ENCODE peak calls at places on chromosomes 11 and 22, in eight cellular contexts. H is aorta; K is mesenchymal stem cell; M is thoracic aorta; T is CD4-positive, alpha-beta T cell; R is gastrocnemius medialis; W is astrocyte; U is Panc1. S is an unnamed sample.

GRCh38 chr11:130448416-130449068 is at the start of gene ADAMTS15:
- DNase-seq in T (no peak), R (peak; percentile 70), U (no peak), K (peak; percentile 82), H (peak; percentile 94), W (peak; percentile 87), M (no peak), S (peak; percentile 85)

GRCh38 chr11:10310301-10310841 is 5.5 kb downstream of the ADM start:
- DNase-seq in H (no peak), W (no peak), T (no peak), R (no peak), U (no peak), M (no peak), K (peak; percentile 68), S (no peak)

GRCh38 chr22:23122992-23123803 is 18.6 kb downstream of the RSPH14 start:
- DNase-seq in M (no peak), W (no peak), T (no peak), H (no peak), U (no peak), R (no peak), K (no peak), S (no peak)

GRCh38 chr11:118892515-118892914 is 8.8 kb downstream of the CXCR5 start:
- DNase-seq in M (no peak), W (no peak), R (no peak), T (peak; percentile 70), U (no peak), K (no peak), H (no peak), S (no peak)

GRCh38 chr11:118084247-118084646 is 2.5 kb downstream of the SMIM35 start:
- DNase-seq in U (no peak), K (peak; percentile 9), W (no peak), T (no peak), H (no peak), M (no peak), R (peak; percentile 50), S (peak; percentile 43)

GRCh38 chr22:20567993-20568417 is 60.6 kb downstream of the MED15 start:
- DNase-seq in M (no peak), K (peak; percentile 71), U (no peak), H (no peak), T (no peak), R (no peak), W (peak; percentile 18), S (no peak)

GRCh38 chr11:46275964-46276641 is 1.4 kb upstream of the CREB3L1 start:
- DNase-seq in T (no peak), M (no peak), W (no peak), U (no peak), K (no peak), R (no peak), H (no peak), S (no peak)

GRCh38 chr11:134236834-134237556 is 12.5 kb downstream of the VPS26B start:
- DNase-seq in H (no peak), T (no peak), R (no peak), U (no peak), K (no peak), M (no peak), W (no peak), S (no peak)

GRCh38 chr11:26621147-26621546 is 49.1 kb upstream of the MUC15 start:
- DNase-seq in R (no peak), M (no peak), K (peak; percentile 73), W (peak; percentile 84), U (no peak), T (no peak), H (no peak), S (no peak)

GRCh38 chr11:36037031-36037430 is 93.2 kb downstream of the LDLRAD3 start:
- DNase-seq in W (peak; percentile 49), T (no peak), K (no peak), U (no peak), H (no peak), M (no peak), R (peak; percentile 23), S (peak; percentile 28)

GRCh38 chr11:121351089-121351488 is 58.5 kb downstream of the SC5D start:
- DNase-seq in M (no peak), K (no peak), H (no peak), R (no peak), W (no peak), T (no peak), U (no peak), S (no peak)

GRCh38 chr11:111353776-111354600 is 25.1 kb downstream of the POU2AF1 start:
- DNase-seq in H (no peak), T (no peak), U (no peak), K (no peak), R (no peak), W (no peak), M (no peak), S (no peak)

GRCh38 chr11:96102664-96103068 is 178.8 kb upstream of the MTMR2 start:
- DNase-seq in M (no peak), U (no peak), R (no peak), K (peak; percentile 57), T (no peak), W (peak; percentile 69), H (no peak), S (no peak)

GRCh38 chr11:76339217-76339616 is 41.7 kb downstream of the THAP12 start:
- DNase-seq in M (peak; percentile 13), H (no peak), U (no peak), W (no peak), R (peak; percentile 83), T (no peak), K (peak; percentile 78), S (peak; percentile 46)

GRCh38 chr11:134515081-134515960 is 103.3 kb upstream of the B3GAT1 start:
- DNase-seq in M (no peak), T (peak; percentile 27), W (no peak), R (no peak), K (no peak), H (peak; percentile 47), U (no peak), S (no peak)

GRCh38 chr22:30969532-30970355 is 679 bp downstream of the TUG1 start:
- DNase-seq in R (peak; percentile 27), M (no peak), K (peak; percentile 61), H (no peak), T (peak; percentile 50), W (peak; percentile 31), U (no peak), S (peak; percentile 29)

GRCh38 chr22:49632199-49633009 is 195.3 kb downstream of the BRD1 start:
- DNase-seq in T (no peak), U (no peak), H (no peak), M (no peak), K (peak; percentile 38), W (peak; percentile 18), R (no peak), S (peak; percentile 62)

GRCh38 chr11:32478277-32478731 is 43.0 kb upstream of the WT1 start:
- DNase-seq in T (no peak), U (no peak), W (no peak), M (no peak), R (no peak), H (no peak), K (no peak), S (no peak)

GRCh38 chr11:125807909-125808308 is 20.0 kb downstream of the PATE3 start:
- DNase-seq in U (no peak), M (no peak), T (no peak), K (no peak), W (peak; percentile 54), H (no peak), R (no peak), S (no peak)

DNA sequence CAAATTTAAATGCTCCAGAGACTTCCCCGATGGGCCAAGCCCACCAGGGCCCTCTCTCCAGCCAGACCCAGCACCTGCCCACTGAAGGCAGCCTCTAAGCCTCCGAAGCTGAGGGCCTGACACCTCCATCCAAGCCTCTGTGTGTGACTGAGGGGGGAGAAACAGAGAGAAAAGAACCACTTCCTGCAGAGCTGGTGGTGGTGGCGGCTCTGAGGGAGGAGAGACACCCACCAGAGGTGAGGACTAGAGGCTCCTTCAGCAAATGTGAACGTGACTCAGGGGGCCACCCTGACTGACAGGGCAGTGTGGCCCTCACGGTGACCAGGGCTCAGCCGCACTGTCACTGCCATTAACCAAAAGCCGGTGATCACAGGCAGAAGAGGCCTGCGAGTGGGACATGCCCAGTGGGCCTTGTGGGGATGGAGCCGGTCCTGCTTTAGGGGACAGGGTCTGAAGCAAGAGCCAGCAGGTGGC is 31.0 kb upstream of the CD5 start:
- DNase-seq in U (no peak), W (no peak), K (no peak), T (peak; percentile 68), M (no peak), H (no peak), R (no peak), S (no peak)
- H3K27ac ChIP-seq in U (no peak overlapping the region), W (no peak overlapping the region), K (no peak overlapping the region), T (peak overlapping the region; percentile 58), M (peak overlapping the region; percentile 15), H (no peak overlapping the region), R (no peak overlapping the region), S (no peak overlapping the region)

GRCh38 chr11:113121746-113122145 is 160.5 kb downstream of the NCAM1 start:
- DNase-seq in M (no peak), U (no peak), K (no peak), R (no peak), W (no peak), H (no peak), T (no peak), S (no peak)

GRCh38 chr11:113114452-113115027 is 153.3 kb downstream of the NCAM1 start:
- DNase-seq in R (peak; percentile 48), W (peak; percentile 27), M (no peak), H (peak; percentile 77), T (no peak), U (peak; percentile 24), K (peak; percentile 60), S (peak; percentile 43)

GRCh38 chr11:113113801-113114451 is 152.7 kb downstream of the NCAM1 start:
- DNase-seq in U (no peak), T (no peak), H (no peak), R (no peak), K (no peak), M (no peak), W (no peak), S (no peak)

GRCh38 chr11:113118104-113118503 is 156.9 kb downstream of the NCAM1 start:
- DNase-seq in K (no peak), U (no peak), M (no peak), W (no peak), T (no peak), R (no peak), H (no peak), S (no peak)

DNA sequence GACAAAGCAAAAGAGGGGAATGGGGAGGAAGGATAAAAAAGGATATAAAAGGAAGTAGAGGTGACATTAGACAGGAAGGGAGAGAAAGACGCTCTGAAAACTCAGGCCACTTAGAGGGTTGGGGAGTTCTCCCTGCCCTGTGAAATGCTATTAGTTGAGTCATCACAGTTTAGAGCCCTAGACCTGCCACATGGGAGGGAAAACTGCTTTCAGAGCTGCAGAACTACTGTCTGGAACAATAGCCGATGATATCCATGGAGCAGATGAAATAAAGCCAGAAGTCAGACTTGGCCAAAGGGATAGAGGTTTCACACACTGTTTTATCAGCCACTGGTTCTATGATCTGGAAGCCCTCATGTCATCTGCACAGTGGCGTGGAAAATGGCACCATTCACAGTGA is 157.9 kb downstream of the NCAM1 start:
- DNase-seq in M (no peak), K (peak; percentile 38), U (no peak), W (no peak), R (no peak), H (no peak), T (no peak), S (no peak)
- H3K27ac ChIP-seq in M (peak overlapping the region; percentile 63), K (no peak overlapping the region), U (no peak overlapping the region), W (no peak overlapping the region), R (no peak overlapping the region), H (no peak overlapping the region), T (no peak overlapping the region), S (peak overlapping the region; percentile 56)

GRCh38 chr11:19980957-19981669 is 179.2 kb downstream of the DBX1 start:
- DNase-seq in U (no peak), R (no peak), T (no peak), H (no peak), K (peak; percentile 91), W (peak; percentile 69), M (no peak), S (no peak)
- H3K27ac ChIP-seq in U (no peak overlapping the region), R (no peak overlapping the region), T (no peak overlapping the region), H (no peak overlapping the region), K (peak overlapping the region; percentile 36), W (no peak overlapping the region), M (peak overlapping the region; percentile 75), S (peak overlapping the region; percentile 29)

GRCh38 chr11:44578279-44578678 is 12.8 kb downstream of the CD82 start:
- DNase-seq in U (no peak), T (no peak), H (no peak), K (no peak), R (no peak), W (no peak), M (no peak), S (no peak)
- H3K27ac ChIP-seq in U (no peak overlapping the region), T (peak overlapping the region; percentile 27), H (no peak overlapping the region), K (no peak overlapping the region), R (no peak overlapping the region), W (no peak overlapping the region), M (no peak overlapping the region), S (no peak overlapping the region)